ENCODE peak calls at places on chromosomes 13 and 19, in six cellular contexts. R is fibroblast of lung, W is right lobe of liver, N is uterus, C is gastrocnemius medialis, O is left lung. S is an unnamed sample.
A peak's percentile ranks its signal among the peaks of the same experiment; 100 is the strongest.

GRCh38 chr19:8081569-8082550 is 29.3 kb downstream of the CCL25 start:
- DNase-seq in R (no peak), W (no peak), N (no peak), C (no peak), O (no peak), S (no peak)

GRCh38 chr13:80224468-80224867 is 116.5 kb downstream of the SPRY2 start:
- DNase-seq in R (peak; percentile 78), W (no peak), N (no peak), C (no peak), O (no peak), S (no peak)

GRCh38 chr19:40811478-40812341 is 12.7 kb downstream of the EGLN2 start:
- DNase-seq in R (no peak), W (peak; percentile 49), N (peak; percentile 39), C (no peak), O (peak; percentile 81), S (no peak)

GRCh38 chr19:12788682-12789097 is 2.6 kb upstream of the JUNB start:
- DNase-seq in R (no peak), W (peak; percentile 88), N (peak; percentile 84), C (no peak), O (peak; percentile 90), S (no peak)

GRCh38 chr19:6067975-6068374 is 42.3 kb downstream of the RFX2 start:
- DNase-seq in R (no peak), W (peak; percentile 46), N (no peak), C (no peak), O (no peak), S (no peak)

GRCh38 chr13:95251641-95252040 is 49.6 kb downstream of the ABCC4 start:
- DNase-seq in R (peak; percentile 39), W (no peak), N (no peak), C (no peak), O (no peak), S (no peak)

GRCh38 chr13:23656637-23657036 is 86.4 kb downstream of the TNFRSF19 start:
- DNase-seq in R (peak; percentile 95), W (no peak), N (no peak), C (no peak), O (no peak), S (peak; percentile 84)

GRCh38 chr13:76833465-76833864 is 52.7 kb downstream of the KCTD12 start:
- DNase-seq in R (no peak), W (no peak), N (no peak), C (no peak), O (no peak), S (no peak)

GRCh38 chr13:103656329-103656728 is 590.1 kb upstream of the SLC10A2 start:
- DNase-seq in R (no peak), W (no peak), N (no peak), C (no peak), O (no peak), S (no peak)

GRCh38 chr13:22874839-22875238 is 305.9 kb upstream of the SGCG start:
- DNase-seq in R (no peak), W (no peak), N (no peak), C (no peak), O (no peak), S (no peak)

GRCh38 chr19:33175886-33176669 is 18.1 kb upstream of the LRP3 start:
- DNase-seq in R (peak; percentile 44), W (no peak), N (peak; percentile 43), C (no peak), O (no peak), S (no peak)

GRCh38 chr19:33175156-33175782 is 18.9 kb upstream of the LRP3 start:
- DNase-seq in R (no peak), W (no peak), N (no peak), C (no peak), O (no peak), S (no peak)

GRCh38 chr19:33174186-33174585 is 19.9 kb upstream of the LRP3 start:
- DNase-seq in R (no peak), W (no peak), N (no peak), C (no peak), O (no peak), S (no peak)

GRCh38 chr19:33176670-33177416 is 17.3 kb upstream of the LRP3 start:
- DNase-seq in R (peak; percentile 98), W (peak; percentile 98), N (peak; percentile 98), C (peak; percentile 89), O (peak; percentile 99), S (peak; percentile 98)

GRCh38 chr19:33177417-33177976 is 16.6 kb upstream of the LRP3 start:
- DNase-seq in R (no peak), W (no peak), N (no peak), C (no peak), O (no peak), S (no peak)
- H3K27ac ChIP-seq in R (peak overlapping the region; percentile 79), W (peak overlapping the region; percentile 88), N (peak overlapping the region; percentile 87), C (peak overlapping the region; percentile 94), O (peak overlapping the region; percentile 97), S (peak overlapping the region; percentile 57)

GRCh38 chr19:17757125-17757524 is 5.8 kb downstream of the FCHO1 start:
- DNase-seq in R (peak; percentile 55), W (no peak), N (peak; percentile 26), C (no peak), O (peak; percentile 83), S (no peak)

GRCh38 chr19:17754634-17755532 is 3.6 kb downstream of the FCHO1 start:
- DNase-seq in R (no peak), W (no peak), N (no peak), C (no peak), O (no peak), S (no peak)

GRCh38 chr19:17753976-17754375 is 2.7 kb downstream of the FCHO1 start:
- DNase-seq in R (no peak), W (no peak), N (no peak), C (no peak), O (no peak), S (no peak)

GRCh38 chr19:17755977-17756670 is 4.8 kb downstream of the FCHO1 start:
- DNase-seq in R (peak; percentile 69), W (no peak), N (no peak), C (no peak), O (no peak), S (no peak)

DNA sequence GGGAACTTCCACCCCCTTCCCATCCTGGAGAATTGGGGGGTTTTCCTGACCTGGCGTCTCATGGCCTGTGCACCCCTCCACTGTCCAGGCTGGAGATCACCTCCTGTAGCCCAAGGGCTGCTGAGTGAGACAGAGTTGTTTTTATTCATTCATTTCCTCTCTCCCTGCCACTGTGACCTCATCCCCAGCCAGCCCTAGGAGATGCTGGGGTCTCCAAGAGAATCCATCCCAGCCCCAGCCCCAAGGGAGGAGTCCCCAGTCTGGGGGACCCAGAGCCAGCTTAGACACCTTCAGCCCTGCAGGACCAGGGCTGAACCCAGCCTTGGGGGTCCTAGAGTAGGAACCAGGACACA is 4.2 kb downstream of the FCHO1 start:
- DNase-seq in R (no peak), W (no peak), N (no peak), C (no peak), O (no peak), S (no peak)
- H3K4me3 ChIP-seq in R (no peak overlapping the region), W (no peak overlapping the region), N (no peak overlapping the region), C (no peak overlapping the region), O (no peak overlapping the region), S (no peak overlapping the region)

DNA sequence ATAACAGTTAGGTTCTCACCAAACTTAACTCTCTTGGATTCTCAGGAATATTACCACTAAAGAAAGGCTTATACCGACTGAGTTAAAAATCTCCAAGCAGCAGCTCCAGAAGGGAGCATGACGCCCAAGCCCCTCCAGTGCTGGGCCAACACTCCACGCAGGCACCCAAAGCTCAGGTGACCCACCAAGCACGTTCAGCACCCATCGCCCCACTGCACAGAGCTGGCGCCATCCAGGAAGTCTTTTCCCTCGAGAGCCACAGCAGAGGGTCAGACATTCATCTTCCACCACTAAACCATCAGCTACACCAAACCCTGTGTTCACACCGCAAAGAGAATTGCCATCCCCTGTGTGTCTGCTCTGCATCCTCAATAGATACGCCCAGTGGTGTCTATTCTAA is 65.7 kb downstream of the SOX1 start:
- DNase-seq in R (no peak), W (no peak), N (no peak), C (no peak), O (no peak), S (no peak)
- H3K27me3 ChIP-seq in R (no peaks in the 10 kb centered on the region), W (no peaks in the 10 kb centered on the region), N (no peaks in the 10 kb centered on the region), C (peaks cover 3% of the 10 kb centered on the region), O (peaks cover 62% of the 10 kb centered on the region), S (no peaks in the 10 kb centered on the region)

GRCh38 chr19:18995804-18996241 is 37.5 kb downstream of the SUGP2 start:
- DNase-seq in R (peak; percentile 93), W (no peak), N (no peak), C (no peak), O (peak; percentile 57), S (peak; percentile 91)
- H3K27ac ChIP-seq in R (peak overlapping the region; percentile 57), W (no peak overlapping the region), N (no peak overlapping the region), C (no peak overlapping the region), O (no peak overlapping the region), S (peak overlapping the region; percentile 82)

DNA sequence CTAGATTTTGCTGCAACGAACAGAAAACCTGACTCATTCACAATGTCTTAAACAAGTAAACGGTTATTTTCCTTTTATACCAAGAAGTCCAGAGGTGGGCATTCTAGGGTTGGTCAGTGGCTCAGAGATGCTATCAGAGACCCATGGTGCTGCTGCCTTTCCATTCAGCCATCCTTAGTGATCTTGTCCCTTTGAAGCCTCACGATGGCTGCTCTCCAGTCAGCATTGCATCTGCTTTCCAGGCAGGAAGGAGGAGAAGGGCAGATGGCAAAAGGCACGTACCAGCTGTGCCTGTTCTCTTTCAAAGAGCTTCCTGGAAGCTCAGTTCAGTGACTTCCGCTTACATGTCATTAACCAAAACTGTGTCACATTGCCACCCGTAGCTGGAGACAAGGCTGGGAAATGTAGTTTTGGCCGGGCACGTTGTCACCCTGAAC is 30.1 kb downstream of the WDFY2 start:
- DNase-seq in R (no peak), W (no peak), N (peak; percentile 28), C (no peak), O (no peak), S (no peak)
- H3K4me3 ChIP-seq in R (no peak overlapping the region), W (no peak overlapping the region), N (no peak overlapping the region), C (peak overlapping the region; percentile 19), O (no peak overlapping the region), S (no peak overlapping the region)

GRCh38 chr19:50833802-50834167 is 411 bp upstream of the KLK15 start:
- DNase-seq in R (no peak), W (no peak), N (no peak), C (no peak), O (no peak), S (no peak)
- H3K27me3 ChIP-seq in R (no peaks in the 10 kb centered on the region), W (no peaks in the 10 kb centered on the region), N (no peaks in the 10 kb centered on the region), C (peaks cover 20% of the 10 kb centered on the region), O (peaks cover 83% of the 10 kb centered on the region), S (peaks cover 6% of the 10 kb centered on the region)

GRCh38 chr13:99983401-99984133 is 2.0 kb downstream of the ZIC2 start:
- DNase-seq in R (no peak), W (no peak), N (no peak), C (no peak), O (no peak), S (no peak)
- H3K27ac ChIP-seq in R (no peak overlapping the region), W (no peak overlapping the region), N (no peak overlapping the region), C (no peak overlapping the region), O (no peak overlapping the region), S (no peak overlapping the region)

GRCh38 chr19:2634228-2634951 is 68.1 kb downstream of the GNG7 start:
- DNase-seq in R (no peak), W (peak; percentile 78), N (no peak), C (no peak), O (peak; percentile 86), S (no peak)
- H3K4me3 ChIP-seq in R (no peak overlapping the region), W (peak overlapping the region; percentile 48), N (no peak overlapping the region), C (no peak overlapping the region), O (peak overlapping the region; percentile 28), S (no peak overlapping the region)

S was measured in AG04450.